ENCODE peak calls at places on chromosome 12, in four cellular contexts. Z is GM23248, G is H9, D is neuronal stem cell. U is an unnamed sample. For H3K27me3, the result is how much of the 10 kb centered on the place peaks cover.

GRCh38 chr12:44930972-44931600 is 55.0 kb upstream of the NELL2 start:
- DNase-seq in G (no peak), D (peak), Z (peak), U (no peak)

GRCh38 chr12:26198742-26199141 is 3.4 kb downstream of the SSPN start:
- DNase-seq in D (no peak), Z (peak), G (no peak), U (no peak)

GRCh38 chr12:52003016-52003550 is 3.7 kb upstream of the TAMALIN start:
- DNase-seq in Z (no peak), D (no peak), G (no peak), U (no peak)

GRCh38 chr12:67422081-67422480 is 152.9 kb downstream of the CAND1 start:
- DNase-seq in D (no peak), Z (no peak), G (no peak), U (no peak)

GRCh38 chr12:46657416-46658411 is 168.1 kb downstream of the SLC38A4 start:
- DNase-seq in G (no peak), D (no peak), Z (peak), U (no peak)

GRCh38 chr12:53213348-53213747 is 6.3 kb upstream of the ITGB7 start:
- DNase-seq in G (peak), D (peak), Z (peak), U (peak)

GRCh38 chr12:121438905-121439304 is 39.0 kb downstream of the RNF34 start:
- DNase-seq in G (no peak), D (no peak), Z (no peak), U (no peak)

GRCh38 chr12:13941258-13942249 is 39.8 kb downstream of the GRIN2B start:
- DNase-seq in G (peak), Z (peak), D (peak), U (peak)

GRCh38 chr12:53867216-53868012 is 71.2 kb upstream of the HOXC13 start:
- DNase-seq in Z (peak), G (peak), D (no peak), U (peak)

GRCh38 chr12:16473610-16474326 is 126.3 kb downstream of the MGST1 start:
- DNase-seq in G (no peak), Z (peak), D (no peak), U (no peak)

GRCh38 chr12:76274699-76275098 is 73.5 kb downstream of the BBS10 start:
- DNase-seq in Z (peak), G (no peak), D (no peak), U (no peak)
- H3K27me3 ChIP-seq in Z (under half), G (under half), D (under half), U (under half)

GRCh38 chr12:113466770-113467153 is 4.9 kb downstream of the LHX5 start:
- DNase-seq in G (no peak), Z (no peak), D (no peak), U (no peak)
- H3K9ac ChIP-seq in G (no peak), Z (no peak), D (peak), U (no peak)

DNA sequence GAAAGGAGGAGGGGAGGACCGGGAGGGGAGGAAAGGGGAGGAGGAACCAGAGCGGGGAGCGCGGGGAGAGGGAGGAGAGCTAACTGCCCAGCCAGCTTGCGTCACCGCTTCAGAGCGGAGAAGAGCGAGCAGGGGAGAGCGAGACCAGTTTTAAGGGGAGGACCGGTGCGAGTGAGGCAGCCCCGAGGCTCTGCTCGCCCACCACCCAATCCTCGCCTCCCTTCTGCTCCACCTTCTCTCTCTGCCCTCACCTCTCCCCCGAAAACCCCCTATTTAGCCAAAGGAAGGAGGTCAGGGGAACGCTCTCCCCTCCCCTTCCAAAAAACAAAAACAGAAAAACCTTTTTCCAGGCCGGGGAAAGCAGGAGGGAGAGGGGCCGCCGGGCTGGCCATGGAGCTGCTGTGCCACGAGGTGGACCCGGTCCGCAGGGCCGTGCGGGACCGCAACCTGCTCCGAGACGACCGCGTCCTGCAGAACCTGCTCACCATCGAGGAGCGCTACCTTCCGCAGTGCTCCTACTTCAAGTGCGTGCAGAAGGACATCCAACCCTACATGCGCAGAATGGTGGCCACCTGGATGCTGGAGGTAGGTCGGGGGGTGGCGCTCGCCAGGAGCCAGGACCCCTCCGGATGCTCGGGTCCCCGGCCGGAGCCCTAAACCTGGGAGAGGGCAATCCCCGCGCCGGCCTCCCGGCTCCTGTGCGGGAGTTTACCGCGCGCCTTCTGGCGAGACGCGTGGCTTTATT is at the start of gene CCND2:
- DNase-seq in Z (peak), G (peak), D (peak), U (peak)
- H3K27me3 ChIP-seq in Z (half or more), G (under half), D (under half), U (under half)

GRCh38 chr12:109115404-109115757 is 1.0 kb upstream of the ACACB start:
- DNase-seq in D (no peak), G (no peak), Z (no peak), U (no peak)

GRCh38 chr12:109112720-109113465 is 3.5 kb upstream of the ACACB start:
- DNase-seq in Z (no peak), D (no peak), G (no peak), U (peak)

GRCh38 chr12:109114644-109115043 is 1.7 kb upstream of the ACACB start:
- DNase-seq in Z (no peak), D (no peak), G (no peak), U (no peak)

GRCh38 chr12:109111775-109112491 is 4.5 kb upstream of the ACACB start:
- DNase-seq in D (no peak), Z (peak), G (peak), U (peak)

GRCh38 chr12:109113661-109114321 is 2.6 kb upstream of the ACACB start:
- DNase-seq in G (no peak), Z (no peak), D (no peak), U (no peak)
- H3K9ac ChIP-seq in G (no peak), Z (no peak), D (no peak), U (no peak)

DNA sequence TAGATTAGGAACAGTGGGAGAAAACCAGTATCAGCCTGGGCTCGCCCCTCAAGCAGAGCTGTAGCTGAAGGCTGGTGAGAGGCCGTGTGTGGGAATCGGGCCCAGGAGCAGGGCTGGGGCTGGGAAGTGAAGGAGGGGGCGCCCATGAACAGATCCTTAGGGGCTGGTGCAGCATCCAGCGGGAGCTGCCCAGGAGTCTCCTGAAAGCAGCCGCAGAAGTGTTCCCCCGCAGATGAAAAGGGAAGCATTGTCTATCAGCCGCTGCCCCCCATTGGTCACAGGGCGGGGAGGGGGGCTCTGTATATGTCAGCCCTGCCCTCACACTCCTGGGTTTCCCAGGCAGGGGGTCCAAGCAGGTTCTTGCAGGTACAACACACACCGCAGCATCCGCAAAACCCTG is 15.6 kb upstream of the RFLNA start:
- DNase-seq in D (no peak), Z (no peak), G (no peak), U (peak)
- H3K27me3 ChIP-seq in D (under half), Z (under half), G (under half), U (under half)

GRCh38 chr12:119181944-119182343 is 3.2 kb downstream of the HSPB8 start:
- DNase-seq in D (no peak), G (no peak), Z (no peak), U (no peak)
- H3K9ac ChIP-seq in D (no peak), G (no peak), Z (no peak), U (no peak)